ENCODE peak calls at places on chromosomes 16 and 17, in seven cellular contexts. D is kidney; I is hypothalamus; V is globus pallidus; H is C1 segment of cervical spinal cord; Y is heart left ventricle; X is activated effector memory CD4-positive, alpha-beta T cell treated with anti-CD3 and anti-CD28 coated beads, Interleukin-2, amount 50 U/mL, for 16 hours. N is an unnamed sample.

GRCh38 chr17:76524598-76525512 is 12.7 kb downstream of the CYGB start:
- DNase-seq in D (peak; percentile 83), I (no peak), V (no peak), H (no peak), Y (peak; percentile 60), X (no peak), N (no peak)

GRCh38 chr17:39820541-39820940 is 43.6 kb downstream of the IKZF3 start:
- DNase-seq in D (no peak), I (no peak), V (no peak), H (no peak), Y (no peak), X (no peak), N (no peak)

GRCh38 chr16:13863075-13863765 is 56.7 kb upstream of the ERCC4 start:
- DNase-seq in D (no peak), I (no peak), V (no peak), H (no peak), Y (no peak), X (no peak), N (no peak)

GRCh38 chr17:56893503-56893902 is 20.3 kb downstream of the TRIM25 start:
- DNase-seq in D (no peak), I (no peak), V (no peak), H (no peak), Y (no peak), X (no peak), N (no peak)

GRCh38 chr17:78089557-78090281 is 38.8 kb downstream of the TMC6 start:
- DNase-seq in D (no peak), I (no peak), V (no peak), H (no peak), Y (no peak), X (no peak), N (no peak)

GRCh38 chr16:23959069-23959800 is 123.5 kb downstream of the PRKCB start:
- DNase-seq in D (no peak), I (no peak), V (no peak), H (no peak), Y (no peak), X (no peak), N (no peak)

GRCh38 chr17:30476726-30477082 is 504 bp upstream of the GOSR1 start:
- DNase-seq in D (no peak), I (no peak), V (no peak), H (no peak), Y (peak; percentile 19), X (peak; percentile 70), N (no peak)

GRCh38 chr17:55996826-55997225 is 156.4 kb upstream of the ANKFN1 start:
- DNase-seq in D (no peak), I (no peak), V (no peak), H (no peak), Y (no peak), X (no peak), N (no peak)

GRCh38 chr17:9475259-9475658 is 100.4 kb downstream of the STX8 start:
- DNase-seq in D (no peak), I (peak; percentile 70), V (peak; percentile 98), H (peak; percentile 55), Y (no peak), X (no peak), N (no peak)

GRCh38 chr16:57533618-57534336 is 2.6 kb downstream of the CCDC102A start:
- DNase-seq in D (peak; percentile 79), I (no peak), V (no peak), H (no peak), Y (no peak), X (no peak), N (peak; percentile 64)

GRCh38 chr17:50634123-50634914 is at the start of gene ABCC3:
- DNase-seq in D (peak; percentile 91), I (no peak), V (no peak), H (no peak), Y (no peak), X (no peak), N (no peak)

GRCh38 chr17:47995241-47995935 is 24.5 kb downstream of the CDK5RAP3 start:
- DNase-seq in D (no peak), I (no peak), V (no peak), H (no peak), Y (no peak), X (no peak), N (no peak)

GRCh38 chr17:14580494-14580893 is 279.6 kb downstream of the HS3ST3B1 start:
- DNase-seq in D (no peak), I (no peak), V (no peak), H (no peak), Y (no peak), X (no peak), N (no peak)

GRCh38 chr17:8019161-8019560 is 16.7 kb downstream of the GUCY2D start:
- DNase-seq in D (peak; percentile 29), I (no peak), V (no peak), H (no peak), Y (no peak), X (no peak), N (no peak)

GRCh38 chr16:84331998-84332780 is 36.1 kb upstream of the ATP2C2 start:
- DNase-seq in D (no peak), I (no peak), V (no peak), H (no peak), Y (no peak), X (no peak), N (no peak)

GRCh38 chr16:54506691-54507090 is 220.1 kb upstream of the IRX3 start:
- DNase-seq in D (no peak), I (no peak), V (no peak), H (no peak), Y (no peak), X (no peak), N (no peak)

GRCh38 chr16:57092786-57093301 is 461 bp downstream of the CPNE2 start:
- DNase-seq in D (peak; percentile 78), I (peak; percentile 62), V (no peak), H (peak; percentile 78), Y (peak; percentile 63), X (peak; percentile 82), N (no peak)

GRCh38 chr17:78010759-78011158 is 52.3 kb downstream of the TNRC6C start:
- DNase-seq in D (no peak), I (no peak), V (no peak), H (no peak), Y (no peak), X (no peak), N (no peak)

GRCh38 chr16:84065536-84066132 is 23.0 kb upstream of the SLC38A8 start:
- DNase-seq in D (no peak), I (no peak), V (peak; percentile 59), H (peak; percentile 5), Y (no peak), X (no peak), N (no peak)

GRCh38 chr17:77563439-77564102 is 394.9 kb upstream of the TNRC6C start:
- DNase-seq in D (no peak), I (no peak), V (no peak), H (no peak), Y (no peak), X (no peak), N (peak; percentile 49)

GRCh38 chr16:58399718-58400633 is 7.7 kb downstream of the GINS3 start:
- DNase-seq in D (no peak), I (no peak), V (no peak), H (no peak), Y (no peak), X (no peak), N (no peak)

GRCh38 chr16:13779676-13780075 is 140.3 kb upstream of the ERCC4 start:
- DNase-seq in D (no peak), I (no peak), V (no peak), H (no peak), Y (no peak), X (no peak), N (no peak)